ENCODE peak calls at places on chromosomes 4 and X, in seven cellular contexts. L is right atrium auricular region, B is esophagus muscularis mucosa, H is uterus, V is breast epithelium, P is suprapubic skin, E is fibroblast of lung. F is an unnamed sample.

GRCh38 chr4:89800012-89800516 is 36.9 kb downstream of the SNCA start:
- DNase-seq in L (no peak), B (no peak), H (no peak), V (no peak), P (no peak), E (peak; percentile 88), F (no peak)

GRCh38 chr4:122733805-122734155 is 1.3 kb downstream of the BBS12 start:
- DNase-seq in L (no peak), B (no peak), H (no peak), V (no peak), P (no peak), E (peak; percentile 31), F (no peak)

GRCh38 chrX:96027363-96027894 is 657.2 kb upstream of the DIAPH2 start:
- DNase-seq in L (no peak), B (no peak), H (no peak), V (no peak), P (no peak), E (no peak), F (no peak)

GRCh38 chr4:1603413-1604135 is 80.5 kb downstream of the FAM53A start:
- DNase-seq in L (no peak), B (no peak), H (no peak), V (no peak), P (peak; percentile 48), E (no peak), F (no peak)

GRCh38 chrX:153672531-153673397 is 849 bp downstream of the PNCK start:
- DNase-seq in L (no peak), B (no peak), H (no peak), V (peak; percentile 19), P (no peak), E (no peak), F (peak; percentile 58)

GRCh38 chr4:126756050-126756809 is 876.5 kb upstream of the INTU start:
- DNase-seq in L (no peak), B (no peak), H (no peak), V (no peak), P (no peak), E (no peak), F (no peak)

GRCh38 chr4:83112678-83113428 is 1.7 kb downstream of the PLAC8 start:
- DNase-seq in L (no peak), B (no peak), H (no peak), V (no peak), P (no peak), E (peak; percentile 78), F (no peak)

GRCh38 chr4:2093265-2093664 is 34.1 kb downstream of the NAT8L start:
- DNase-seq in L (peak; percentile 26), B (peak; percentile 68), H (no peak), V (no peak), P (no peak), E (no peak), F (no peak)

GRCh38 chrX:116413273-116413672 is 23.1 kb upstream of the SLC6A14 start:
- DNase-seq in L (no peak), B (no peak), H (no peak), V (no peak), P (no peak), E (no peak), F (no peak)

GRCh38 chr4:165106518-165106917 is 6.1 kb downstream of the TMEM192 start:
- DNase-seq in L (peak; percentile 57), B (peak; percentile 57), H (no peak), V (no peak), P (no peak), E (no peak), F (no peak)

GRCh38 chr4:7034262-7035081 is 8.7 kb upstream of the TADA2B start:
- DNase-seq in L (no peak), B (no peak), H (no peak), V (no peak), P (no peak), E (peak; percentile 81), F (no peak)

GRCh38 chr4:1113311-1114009 is at the start of gene RNF212:
- DNase-seq in L (no peak), B (peak; percentile 42), H (no peak), V (no peak), P (peak; percentile 57), E (peak; percentile 5), F (no peak)

GRCh38 chr4:177761692-177762091 is 319.5 kb upstream of the AGA start:
- DNase-seq in L (no peak), B (no peak), H (no peak), V (no peak), P (no peak), E (no peak), F (no peak)

GRCh38 chr4:77092832-77093800 is 17.3 kb upstream of the CCNI start:
- DNase-seq in L (no peak), B (peak; percentile 55), H (no peak), V (no peak), P (no peak), E (peak; percentile 68), F (no peak)

GRCh38 chrX:153669174-153669890 is 4.3 kb downstream of the PNCK start:
- DNase-seq in L (no peak), B (no peak), H (no peak), V (peak; percentile 28), P (no peak), E (no peak), F (peak; percentile 69)

GRCh38 chrX:15947648-15948317 is 93.2 kb upstream of the AP1S2 start:
- DNase-seq in L (no peak), B (no peak), H (peak; percentile 41), V (no peak), P (no peak), E (peak; percentile 69), F (no peak)

GRCh38 chr4:117699595-117699994 is 334.7 kb upstream of the NDST3 start:
- DNase-seq in L (no peak), B (no peak), H (no peak), V (no peak), P (no peak), E (no peak), F (no peak)

GRCh38 chrX:16838202-16839066 is 31.7 kb downstream of the RBBP7 start:
- DNase-seq in L (no peak), B (no peak), H (no peak), V (no peak), P (no peak), E (peak; percentile 86), F (no peak)

GRCh38 chrX:133923113-133923512 is 62.3 kb downstream of the GPC3 start:
- DNase-seq in L (no peak), B (no peak), H (no peak), V (no peak), P (no peak), E (no peak), F (no peak)

GRCh38 chr4:15652191-15652590 is 3.0 kb downstream of the FBXL5 start:
- DNase-seq in L (no peak), B (no peak), H (no peak), V (no peak), P (no peak), E (peak; percentile 12), F (no peak)
- H3K4me3 ChIP-seq in L (no peak overlapping the region), B (peak overlapping the region; percentile 87), H (no peak overlapping the region), V (no peak overlapping the region), P (no peak overlapping the region), E (peak overlapping the region; percentile 90), F (peak overlapping the region; percentile 87)

GRCh38 chrX:39328661-39329060 is 527.4 kb downstream of the MID1IP1 start:
- DNase-seq in L (no peak), B (no peak), H (no peak), V (no peak), P (no peak), E (no peak), F (no peak)

GRCh38 chrX:39331062-39331704 is 529.9 kb downstream of the MID1IP1 start:
- DNase-seq in L (no peak), B (no peak), H (no peak), V (no peak), P (no peak), E (peak; percentile 45), F (no peak)

GRCh38 chrX:39324233-39324632 is 523.0 kb downstream of the MID1IP1 start:
- DNase-seq in L (peak; percentile 21), B (no peak), H (no peak), V (no peak), P (no peak), E (no peak), F (no peak)

GRCh38 chrX:39327705-39328104 is 526.4 kb downstream of the MID1IP1 start:
- DNase-seq in L (no peak), B (no peak), H (no peak), V (no peak), P (no peak), E (no peak), F (no peak)

DNA sequence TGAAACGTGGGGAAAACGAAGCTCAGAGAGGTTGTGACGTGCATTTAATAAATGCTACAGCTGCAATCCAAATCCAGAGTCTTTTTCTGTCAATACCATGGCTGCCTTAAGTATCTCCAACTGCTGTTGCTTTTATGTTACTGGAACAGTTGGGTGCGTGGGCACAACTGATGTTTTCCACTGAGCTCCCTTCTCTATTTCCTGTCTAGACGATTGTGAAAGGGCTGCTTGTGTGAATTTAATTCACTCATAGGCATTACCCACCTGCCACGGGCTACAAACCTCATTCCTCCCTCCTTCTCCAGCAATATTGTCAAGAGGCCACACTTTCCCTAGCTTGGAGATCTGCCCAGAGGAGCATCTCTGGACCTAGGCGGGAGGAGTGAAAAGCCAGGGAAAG is 526.0 kb downstream of the MID1IP1 start:
- DNase-seq in L (no peak), B (no peak), H (no peak), V (no peak), P (no peak), E (no peak), F (no peak)
- H3K27ac ChIP-seq in L (no peak overlapping the region), B (no peak overlapping the region), H (no peak overlapping the region), V (no peak overlapping the region), P (no peak overlapping the region), E (no peak overlapping the region), F (no peak overlapping the region)

GRCh38 chr4:74279716-74280115 is 28.6 kb upstream of the EPGN start:
- DNase-seq in L (no peak), B (no peak), H (no peak), V (no peak), P (no peak), E (no peak), F (no peak)

GRCh38 chr4:74283614-74284013 is 24.7 kb upstream of the EPGN start:
- DNase-seq in L (no peak), B (no peak), H (no peak), V (no peak), P (no peak), E (peak; percentile 87), F (no peak)

GRCh38 chr4:74287164-74287563 is 21.1 kb upstream of the EPGN start:
- DNase-seq in L (no peak), B (no peak), H (no peak), V (no peak), P (no peak), E (no peak), F (no peak)

GRCh38 chr4:74287791-74288190 is 20.5 kb upstream of the EPGN start:
- DNase-seq in L (no peak), B (no peak), H (no peak), V (no peak), P (no peak), E (no peak), F (no peak)

GRCh38 chr4:74284074-74284473 is 24.2 kb upstream of the EPGN start:
- DNase-seq in L (no peak), B (no peak), H (no peak), V (no peak), P (no peak), E (peak; percentile 90), F (no peak)
- H3K4me3 ChIP-seq in L (no peak overlapping the region), B (no peak overlapping the region), H (no peak overlapping the region), V (no peak overlapping the region), P (no peak overlapping the region), E (no peak overlapping the region), F (no peak overlapping the region)

DNA sequence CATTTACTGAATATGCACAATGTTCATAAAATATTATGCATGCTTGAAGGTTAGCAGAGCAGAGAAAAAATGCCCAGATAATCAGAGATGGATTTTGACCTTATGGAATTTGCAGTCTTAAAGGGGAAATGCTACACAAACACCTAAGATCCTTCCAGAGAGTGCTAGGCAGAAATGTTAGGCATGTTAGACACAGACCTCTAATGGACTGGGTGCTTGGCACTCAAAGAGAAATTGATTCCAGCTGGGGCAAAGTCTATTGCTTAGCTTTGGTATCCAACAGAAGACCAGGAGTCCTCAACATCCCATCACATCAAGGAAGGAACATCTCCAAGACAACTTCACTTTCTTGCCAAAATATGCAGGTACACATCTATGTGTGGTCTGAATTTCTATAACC is 32.1 kb upstream of the PPARGC1A start:
- DNase-seq in L (no peak), B (no peak), H (no peak), V (no peak), P (no peak), E (peak; percentile 16), F (no peak)
- H3K27ac ChIP-seq in L (no peak overlapping the region), B (no peak overlapping the region), H (no peak overlapping the region), V (no peak overlapping the region), P (peak overlapping the region; percentile 78), E (no peak overlapping the region), F (no peak overlapping the region)